ENCODE peak calls at places on chromosomes 2 and 18, in nine cellular contexts. B is HEK293T; H is T-helper 22 cell; M is ovary; X is endothelial cell; F is CD4-positive, CD25-positive, alpha-beta regulatory T cell; Z is DMS53; J is HS-5; R is astrocyte of the cerebellum. V is an unnamed sample.

GRCh38 chr2:36410681-36411080 is 55.1 kb downstream of the CRIM1 start:
- DNase-seq in H (no peak), B (no peak), X (no peak), F (no peak), R (no peak), M (no peak), Z (no peak), J (no peak), V (peak; percentile 62)

GRCh38 chr2:189402932-189403331 is 38.3 kb upstream of the WDR75 start:
- DNase-seq in R (peak; percentile 56), J (no peak), X (no peak), F (no peak), B (no peak), H (no peak), M (no peak), Z (no peak), V (peak; percentile 48)

GRCh38 chr2:219020604-219021365 is 20.5 kb downstream of the CFAP65 start:
- DNase-seq in J (no peak), M (no peak), H (no peak), B (no peak), R (no peak), X (no peak), F (no peak), Z (no peak), V (no peak)

GRCh38 chr2:47629501-47630460 is 153.2 kb upstream of the MSH6 start:
- DNase-seq in B (no peak), Z (no peak), J (no peak), R (no peak), H (no peak), X (no peak), M (no peak), F (no peak), V (no peak)

GRCh38 chr2:102057502-102058292 is 65.9 kb downstream of the IL1R2 start:
- DNase-seq in F (no peak), X (no peak), M (peak; percentile 63), J (no peak), Z (no peak), H (no peak), R (peak; percentile 95), B (no peak), V (no peak)

GRCh38 chr2:70895998-70896764 is 39.5 kb upstream of the ATP6V1B1 start:
- DNase-seq in R (no peak), X (no peak), H (no peak), M (no peak), B (no peak), Z (no peak), J (no peak), F (no peak), V (no peak)

GRCh38 chr2:233530381-233530780 is 36.2 kb downstream of the USP40 start:
- DNase-seq in B (no peak), Z (no peak), M (no peak), H (no peak), R (no peak), F (no peak), J (no peak), X (no peak), V (no peak)

GRCh38 chr2:10983711-10984110 is 72.0 kb downstream of the KCNF1 start:
- DNase-seq in F (no peak), J (no peak), X (no peak), B (no peak), Z (no peak), H (no peak), R (no peak), M (no peak), V (no peak)

GRCh38 chr2:134271758-134272157 is 17.9 kb downstream of the MGAT5 start:
- DNase-seq in B (no peak), H (no peak), M (no peak), F (no peak), Z (no peak), R (no peak), X (no peak), J (no peak), V (no peak)

GRCh38 chr2:130853391-130853790 is 16.7 kb downstream of the ARHGEF4 start:
- DNase-seq in J (no peak), F (no peak), H (no peak), B (no peak), Z (no peak), R (no peak), M (no peak), X (no peak), V (no peak)

GRCh38 chr2:104976603-104977120 is 61.2 kb upstream of the MRPS9 start:
- DNase-seq in R (no peak), H (no peak), B (peak; percentile 38), Z (peak; percentile 66), J (no peak), M (no peak), X (peak; percentile 50), F (no peak), V (no peak)

GRCh38 chr2:105734762-105735538 is 9.8 kb upstream of the NCK2 start:
- DNase-seq in M (no peak), J (peak; percentile 61), Z (peak; percentile 34), R (peak; percentile 83), H (no peak), B (no peak), X (no peak), F (no peak), V (no peak)

GRCh38 chr2:202161106-202161836 is 77.1 kb downstream of the SUMO1 start:
- DNase-seq in J (no peak), H (no peak), R (no peak), X (no peak), Z (no peak), M (no peak), B (no peak), F (no peak), V (no peak)

GRCh38 chr2:179613701-179614100 is 247.7 kb downstream of the ZNF385B start:
- DNase-seq in F (no peak), H (no peak), J (no peak), M (no peak), R (no peak), Z (no peak), B (no peak), X (no peak), V (no peak)

GRCh38 chr18:48777026-48777736 is 173.6 kb downstream of the SMAD7 start:
- DNase-seq in F (peak; percentile 52), Z (peak; percentile 82), M (peak; percentile 77), X (peak; percentile 76), R (no peak), B (peak; percentile 77), H (peak; percentile 36), J (no peak), V (no peak)

GRCh38 chr2:40844353-40845277 is 392.7 kb upstream of the SLC8A1 start:
- DNase-seq in B (peak; percentile 10), Z (peak; percentile 45), F (no peak), J (peak; percentile 2), M (no peak), X (no peak), R (no peak), H (no peak), V (no peak)

GRCh38 chr2:2707111-2708035 is 376.3 kb upstream of the MYT1L start:
- DNase-seq in R (no peak), H (no peak), J (no peak), M (no peak), F (no peak), B (no peak), X (no peak), Z (no peak), V (no peak)

GRCh38 chr18:46320928-46321855 is 217.0 kb downstream of the HAUS1 start:
- DNase-seq in J (peak; percentile 48), F (no peak), X (no peak), B (no peak), R (peak; percentile 78), M (no peak), H (no peak), Z (no peak), V (no peak)

GRCh38 chr2:64978514-64979268 is 10.5 kb upstream of the SLC1A4 start:
- DNase-seq in Z (peak; percentile 40), X (no peak), M (no peak), B (no peak), R (no peak), J (no peak), F (no peak), H (no peak), V (peak; percentile 62)

V was measured in SJSA1.